ENCODE peak calls at places on chromosome 9, in seven cellular contexts. Q is posterior vena cava, T is gastrocnemius medialis, P is neural crest cell, L is LoVo, A is A673, H is nephron progenitor cell. F is an unnamed sample.

GRCh38 chr9:127963359-127964064 is 17.3 kb downstream of the EEIG1 start:
- DNase-seq in L (no peak), A (no peak), P (no peak), H (peak), Q (no peak), T (no peak), F (no peak)

GRCh38 chr9:76403352-76403751 is 9.1 kb upstream of the RFK start:
- DNase-seq in Q (no peak), L (peak), H (no peak), P (no peak), A (peak), T (no peak), F (peak)

GRCh38 chr9:12908910-12909309 is 134.1 kb downstream of the LURAP1L start:
- DNase-seq in H (no peak), L (no peak), A (no peak), P (no peak), Q (no peak), T (no peak), F (no peak)

GRCh38 chr9:119596703-119597102 is 227.5 kb upstream of the BRINP1 start:
- DNase-seq in T (no peak), Q (no peak), P (no peak), H (no peak), A (no peak), L (no peak), F (no peak)

GRCh38 chr9:136220017-136220729 is 15.2 kb upstream of the LHX3 start:
- DNase-seq in L (no peak), P (no peak), T (no peak), Q (no peak), H (no peak), A (peak), F (peak)

GRCh38 chr9:111038336-111039202 is at the start of gene LPAR1:
- DNase-seq in A (peak), H (peak), P (peak), L (peak), T (peak), Q (peak), F (peak)

GRCh38 chr9:19156805-19157204 is 29.5 kb upstream of the PLIN2 start:
- DNase-seq in T (peak), A (no peak), H (no peak), L (no peak), Q (peak), P (no peak), F (peak)

GRCh38 chr9:135019224-135019623 is 68.2 kb upstream of the OLFM1 start:
- DNase-seq in P (no peak), A (no peak), T (no peak), L (no peak), Q (no peak), H (no peak), F (no peak)

GRCh38 chr9:12880406-12881016 is 105.7 kb downstream of the LURAP1L start:
- DNase-seq in T (no peak), L (no peak), H (no peak), A (peak), P (no peak), Q (no peak), F (peak)

GRCh38 chr9:37953204-37953774 is 49.4 kb upstream of the SLC25A51 start:
- DNase-seq in P (no peak), Q (no peak), L (no peak), H (no peak), A (no peak), T (no peak), F (no peak)

GRCh38 chr9:38656896-38657295 is 36.5 kb upstream of the ANKRD18A start:
- DNase-seq in A (no peak), P (no peak), H (no peak), L (no peak), Q (no peak), T (no peak), F (no peak)

GRCh38 chr9:106869458-106869857 is 6.5 kb downstream of the ZNF462 start:
- DNase-seq in L (no peak), P (no peak), A (no peak), Q (no peak), H (no peak), T (no peak), F (peak)

F was measured in HCEC 1CT.